ENCODE peak calls at places on chromosomes 4 and X, in eight cellular contexts. A is heart left ventricle, S is AG09309, U is mesendoderm, V is HFF-Myc, P is fibroblast of the aortic adventitia, M is gastrocnemius medialis, N is right atrium auricular region. C is an unnamed sample.
A peak's percentile ranks its signal among the peaks of the same experiment; 100 is the strongest.

GRCh38 chr4:118950929-118951570 is 62.4 kb downstream of the SYNPO2 start:
- DNase-seq in A (no peak), S (no peak), U (no peak), V (no peak), P (no peak), M (no peak), N (no peak), C (no peak)

GRCh38 chrX:70338290-70338689 is 48.4 kb downstream of the KIF4A start:
- DNase-seq in A (no peak), S (no peak), U (no peak), V (no peak), P (no peak), M (no peak), N (no peak), C (no peak)

GRCh38 chrX:38898261-38898660 is 97.0 kb downstream of the MID1IP1 start:
- DNase-seq in A (no peak), S (no peak), U (no peak), V (no peak), P (no peak), M (no peak), N (no peak), C (no peak)

GRCh38 chrX:56221101-56221500 is 11.1 kb upstream of the KLF8 start:
- DNase-seq in A (no peak), S (no peak), U (no peak), V (no peak), P (no peak), M (no peak), N (no peak), C (no peak)

GRCh38 chr4:163895369-163896005 is 401.0 kb downstream of the TMA16 start:
- DNase-seq in A (no peak), S (no peak), U (no peak), V (no peak), P (no peak), M (no peak), N (no peak), C (no peak)

GRCh38 chrX:64176876-64177275 is 28.6 kb downstream of the AMER1 start:
- DNase-seq in A (no peak), S (no peak), U (no peak), V (no peak), P (peak; percentile 1), M (no peak), N (no peak), C (no peak)

GRCh38 chr4:83392562-83392961 is 57.9 kb upstream of the HPSE start:
- DNase-seq in A (no peak), S (no peak), U (no peak), V (no peak), P (no peak), M (no peak), N (no peak), C (no peak)

GRCh38 chr4:184168406-184169019 is 49.2 kb downstream of the ENPP6 start:
- DNase-seq in A (peak; percentile 90), S (peak; percentile 8), U (peak; percentile 95), V (no peak), P (peak; percentile 66), M (peak; percentile 39), N (peak; percentile 68), C (peak; percentile 71)

GRCh38 chr4:81065446-81065845 is 34.9 kb downstream of the BMP3 start:
- DNase-seq in A (no peak), S (no peak), U (no peak), V (no peak), P (no peak), M (no peak), N (no peak), C (no peak)

GRCh38 chr4:137226900-137227299 is 305.4 kb downstream of the PCDH18 start:
- DNase-seq in A (no peak), S (no peak), U (peak; percentile 43), V (peak; percentile 19), P (peak; percentile 41), M (no peak), N (no peak), C (no peak)

GRCh38 chr4:185837415-185838103 is 25.6 kb upstream of the SORBS2 start:
- DNase-seq in A (no peak), S (no peak), U (no peak), V (no peak), P (peak; percentile 8), M (no peak), N (no peak), C (no peak)

GRCh38 chr4:119835511-119835910 is 206.9 kb upstream of the PDE5A start:
- DNase-seq in A (no peak), S (no peak), U (no peak), V (no peak), P (no peak), M (no peak), N (no peak), C (no peak)

GRCh38 chr4:153451931-153452660 is 14.1 kb upstream of the TMEM131L start:
- DNase-seq in A (no peak), S (no peak), U (peak; percentile 91), V (no peak), P (no peak), M (no peak), N (no peak), C (no peak)

GRCh38 chrX:153544747-153545146 is 27.3 kb downstream of the ATP2B3 start:
- DNase-seq in A (no peak), S (no peak), U (no peak), V (no peak), P (no peak), M (no peak), N (no peak), C (no peak)

GRCh38 chr4:180664766-180665368 is 1578.3 kb upstream of the TENM3 start:
- DNase-seq in A (no peak), S (peak; percentile 74), U (peak; percentile 86), V (peak; percentile 54), P (peak; percentile 88), M (peak; percentile 13), N (peak; percentile 78), C (no peak)

GRCh38 chr4:17468638-17469221 is 43.2 kb downstream of the QDPR start:
- DNase-seq in A (no peak), S (no peak), U (peak; percentile 40), V (peak; percentile 24), P (peak; percentile 74), M (no peak), N (no peak), C (no peak)

GRCh38 chr4:20288846-20289512 is 37.3 kb downstream of the SLIT2 start:
- DNase-seq in A (no peak), S (no peak), U (no peak), V (no peak), P (peak; percentile 73), M (no peak), N (no peak), C (no peak)

GRCh38 chr4:86661418-86661817 is 67.3 kb downstream of the PTPN13 start:
- DNase-seq in A (no peak), S (no peak), U (no peak), V (no peak), P (no peak), M (no peak), N (no peak), C (no peak)
- H3K4me3 ChIP-seq in A (no peak overlapping the region), S (no peak overlapping the region), U (no peak overlapping the region), V (no peak overlapping the region), P (no peak overlapping the region), M (no peak overlapping the region), N (no peak overlapping the region), C (no peak overlapping the region)

DNA sequence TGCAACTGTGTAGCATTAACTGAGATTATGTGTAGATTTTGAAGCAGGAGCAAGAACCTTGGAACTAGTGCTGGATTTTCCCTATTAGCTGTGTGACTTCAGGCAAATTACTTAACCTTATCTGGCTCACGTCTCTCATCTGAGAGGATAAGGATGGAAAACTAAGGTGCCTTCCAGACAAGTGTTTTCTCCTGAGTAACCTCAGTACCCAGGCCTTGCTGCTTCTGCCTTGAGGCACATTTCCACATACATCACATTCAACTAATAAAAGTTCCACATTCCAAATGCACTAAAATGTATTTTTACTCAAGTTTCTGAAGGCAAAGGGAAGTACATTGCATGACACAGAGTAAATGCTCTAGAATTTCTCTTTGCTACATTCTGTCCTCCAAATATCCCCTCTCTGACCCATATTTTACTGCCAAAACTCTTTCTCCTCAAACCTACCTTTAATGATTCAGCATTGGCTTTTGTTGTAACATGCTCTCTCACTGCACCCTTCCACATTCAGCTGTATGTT is 195.4 kb upstream of the ADGRL3 start:
- DNase-seq in A (no peak), S (no peak), U (peak; percentile 9), V (no peak), P (no peak), M (no peak), N (no peak), C (no peak)
- H3K4me3 ChIP-seq in A (no peak overlapping the region), S (no peak overlapping the region), U (no peak overlapping the region), V (no peak overlapping the region), P (no peak overlapping the region), M (no peak overlapping the region), N (no peak overlapping the region), C (no peak overlapping the region)

GRCh38 chr4:150580244-150580643 is 1.7 kb upstream of the MAB21L2 start:
- DNase-seq in A (no peak), S (no peak), U (no peak), V (no peak), P (no peak), M (no peak), N (no peak), C (no peak)
- H3K4me3 ChIP-seq in A (peak overlapping the region; percentile 46), S (no peak overlapping the region), U (no peak overlapping the region), V (no peak overlapping the region), P (no peak overlapping the region), M (peak overlapping the region; percentile 46), N (peak overlapping the region; percentile 53), C (peak overlapping the region; percentile 57)

DNA sequence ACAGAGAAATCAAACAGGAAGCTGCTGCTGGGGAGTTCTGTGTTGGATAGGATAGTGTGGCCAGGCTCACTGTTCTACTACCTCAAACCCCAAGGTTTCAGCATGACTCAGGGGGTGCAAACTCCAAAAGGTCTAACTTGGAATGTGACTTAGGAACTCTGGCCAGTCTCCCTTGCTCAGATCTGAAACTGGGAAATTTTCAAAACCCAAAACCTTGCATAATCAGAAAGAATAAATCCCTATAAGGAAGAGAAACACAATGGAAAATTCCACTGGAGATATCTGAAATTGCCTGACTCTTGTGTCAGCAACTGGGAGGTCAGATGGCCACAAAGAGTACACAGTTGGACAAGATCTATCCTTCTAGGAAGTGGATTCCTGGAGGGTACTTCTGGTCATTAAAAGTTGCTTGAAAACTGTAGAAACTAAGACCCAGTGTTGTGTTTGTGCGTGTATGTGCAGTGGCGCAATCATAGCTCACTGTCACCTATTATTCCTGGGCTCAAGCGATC is 58.0 kb downstream of the PPEF2 start:
- DNase-seq in A (no peak), S (peak; percentile 86), U (no peak), V (peak; percentile 35), P (peak; percentile 98), M (no peak), N (no peak), C (no peak)
- H3K4me3 ChIP-seq in A (no peak overlapping the region), S (no peak overlapping the region), U (no peak overlapping the region), V (no peak overlapping the region), P (no peak overlapping the region), M (no peak overlapping the region), N (no peak overlapping the region), C (no peak overlapping the region)

DNA sequence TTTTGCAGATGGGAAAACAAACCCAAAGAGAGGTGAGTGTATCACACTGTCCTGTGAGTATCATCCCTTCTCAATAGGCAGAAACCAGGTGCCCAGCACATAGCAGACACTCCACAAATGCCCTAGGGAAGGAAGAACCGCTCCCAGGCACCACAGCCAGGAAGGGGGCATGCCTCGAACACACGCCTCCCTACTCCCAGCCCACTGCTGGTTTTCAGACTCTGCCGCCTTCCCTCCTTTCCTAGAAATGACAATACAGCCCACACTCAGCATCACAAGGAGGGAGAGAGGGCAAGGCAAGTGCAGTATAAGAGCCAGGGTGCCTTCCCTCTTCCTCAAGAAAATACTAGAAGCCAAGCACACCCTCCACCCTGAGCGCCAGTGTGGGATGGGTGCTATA is 16.2 kb downstream of the JAKMIP1 start:
- DNase-seq in A (no peak), S (no peak), U (no peak), V (no peak), P (no peak), M (no peak), N (no peak), C (no peak)
- H3K4me3 ChIP-seq in A (no peak overlapping the region), S (no peak overlapping the region), U (no peak overlapping the region), V (no peak overlapping the region), P (no peak overlapping the region), M (no peak overlapping the region), N (no peak overlapping the region), C (no peak overlapping the region)

GRCh38 chr4:176788248-176788647 is 4.5 kb downstream of the VEGFC start:
- DNase-seq in A (no peak), S (no peak), U (no peak), V (no peak), P (no peak), M (no peak), N (no peak), C (no peak)
- H3K4me3 ChIP-seq in A (peak overlapping the region; percentile 87), S (no peak overlapping the region), U (no peak overlapping the region), V (peak overlapping the region; percentile 70), P (peak overlapping the region; percentile 37), M (no peak overlapping the region), N (no peak overlapping the region), C (peak overlapping the region; percentile 82)